ENCODE peak calls at places on chromosomes 16 and 17, in seven cellular contexts. K is neuronal stem cell, V is tibial nerve, D is A549, T is tibial artery, H is small intestine, X is psoas muscle. Q is an unnamed sample. For H3K4me1 and H3K9me3, the result is how much of the 10 kb centered on the place peaks cover.

GRCh38 chr17:82327757-82328140 is 5.8 kb downstream of the SECTM1 start:
- DNase-seq in K (no peak), H (no peak), D (no peak), V (no peak), X (no peak), T (no peak), Q (no peak)

GRCh38 chr16:24852281-24852721 is 6.5 kb downstream of the SLC5A11 start:
- DNase-seq in T (peak), H (no peak), V (no peak), K (no peak), X (no peak), D (no peak), Q (no peak)

GRCh38 chr17:48055531-48056245 is 7.5 kb downstream of the NFE2L1 start:
- DNase-seq in X (no peak), V (no peak), T (no peak), K (no peak), D (no peak), H (no peak), Q (peak)

GRCh38 chr17:81221842-81222619 is 734 bp downstream of the CEP131 start:
- DNase-seq in H (no peak), V (no peak), T (no peak), K (no peak), X (peak), D (no peak), Q (no peak)

GRCh38 chr17:65360961-65361552 is 200.4 kb downstream of the AXIN2 start:
- DNase-seq in K (no peak), V (no peak), H (no peak), D (no peak), T (no peak), X (no peak), Q (no peak)

GRCh38 chr16:8712589-8713361 is 38.4 kb downstream of the ABAT start:
- DNase-seq in D (no peak), H (no peak), K (peak), T (no peak), V (no peak), X (no peak), Q (peak)

GRCh38 chr17:15917439-15918027 is 27.4 kb upstream of the ADORA2B start:
- DNase-seq in T (no peak), X (no peak), K (no peak), V (no peak), H (no peak), D (no peak), Q (no peak)

GRCh38 chr17:76905836-76906235 is 37.6 kb downstream of the MGAT5B start:
- DNase-seq in T (no peak), D (no peak), V (no peak), X (no peak), H (no peak), K (no peak), Q (no peak)

GRCh38 chr17:14409292-14409691 is 108.4 kb downstream of the HS3ST3B1 start:
- DNase-seq in K (no peak), H (no peak), V (no peak), D (no peak), T (no peak), X (no peak), Q (no peak)

GRCh38 chr16:55257971-55258613 is 65.9 kb upstream of the IRX6 start:
- DNase-seq in X (peak), K (peak), T (peak), V (no peak), H (peak), D (no peak), Q (peak)

GRCh38 chr16:46673320-46674013 is 15.5 kb downstream of the VPS35 start:
- DNase-seq in T (no peak), V (no peak), K (peak), H (peak), X (no peak), D (peak), Q (peak)

GRCh38 chr17:9252525-9252924 is 231.2 kb downstream of the NTN1 start:
- DNase-seq in D (no peak), X (no peak), T (no peak), H (no peak), K (no peak), V (no peak), Q (no peak)

GRCh38 chr17:63414222-63414621 is 31.9 kb downstream of the CYB561 start:
- DNase-seq in D (no peak), K (no peak), T (no peak), H (no peak), X (no peak), V (no peak), Q (no peak)

GRCh38 chr16:89172901-89173628 is 1.5 kb downstream of the CDH15 start:
- DNase-seq in V (no peak), K (no peak), X (peak), H (no peak), T (no peak), D (no peak), Q (peak)

GRCh38 chr16:23288209-23288608 is 13.9 kb upstream of the SCNN1B start:
- DNase-seq in D (no peak), T (no peak), X (no peak), K (no peak), V (no peak), H (no peak), Q (no peak)

DNA sequence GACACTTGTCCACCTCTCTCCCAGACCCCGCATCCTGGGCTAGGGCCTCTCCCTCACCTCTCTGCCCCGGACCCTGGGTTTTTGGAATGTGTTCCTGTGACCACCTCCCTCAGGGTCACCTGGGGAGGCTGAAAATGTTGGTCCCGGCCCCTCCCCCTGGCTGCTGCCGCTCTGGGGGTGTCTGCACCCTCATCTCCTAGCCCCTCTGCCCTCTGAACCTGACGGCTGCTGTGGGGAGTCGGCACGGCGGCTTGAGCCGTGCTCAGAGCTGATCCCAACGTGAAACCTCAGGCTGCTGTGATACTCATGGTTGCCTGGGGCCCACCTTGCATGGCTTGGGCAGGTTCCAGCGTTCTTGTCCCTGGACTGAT is 42.8 kb downstream of the ADCY7 start:
- DNase-seq in K (no peak), D (no peak), V (no peak), H (no peak), T (peak), X (no peak), Q (no peak)
- H3K4me1 ChIP-seq in K (under half), D (under half), V (under half), H (under half), T (under half), X (under half), Q (under half)

GRCh38 chr17:27072885-27073284 is 221.0 kb upstream of the WSB1 start:
- DNase-seq in D (no peak), T (no peak), X (no peak), V (no peak), H (no peak), K (no peak), Q (no peak)
- H3K9me3 ChIP-seq in D (under half), T (under half), X (under half), V (under half), H (under half), K (under half), Q (under half)

DNA sequence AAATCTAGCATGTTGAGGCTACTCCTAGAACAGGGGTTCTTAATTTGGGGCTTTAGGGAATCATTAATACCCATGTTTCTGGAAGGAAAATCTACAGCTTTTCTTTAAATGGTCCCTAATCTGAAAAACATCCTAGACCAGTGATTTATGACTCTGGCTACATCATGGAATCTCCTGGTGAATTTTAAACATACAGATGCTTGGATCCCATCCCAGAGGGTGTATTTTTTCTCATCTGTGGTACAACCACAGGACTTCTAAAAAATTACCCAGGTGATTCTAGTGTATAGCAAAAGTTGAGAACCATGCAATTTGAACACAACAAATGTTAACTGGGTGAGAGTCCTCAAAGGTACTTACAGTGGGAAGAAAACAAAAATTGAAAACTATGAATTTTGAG is 41.5 kb downstream of the KANSL1 start:
- DNase-seq in X (no peak), D (no peak), T (no peak), H (no peak), K (no peak), V (no peak), Q (no peak)
- H3K4me1 ChIP-seq in X (half or more), D (half or more), T (under half), H (under half), K (under half), V (half or more), Q (under half)

GRCh38 chr16:3401719-3402397 is 843 bp downstream of the ZNF174 start:
- DNase-seq in T (no peak), D (peak), X (no peak), K (peak), H (no peak), V (no peak), Q (peak)
- H3K9me3 ChIP-seq in T (under half), D (half or more), X (under half), K (under half), H (under half), V (under half), Q (under half)

DNA sequence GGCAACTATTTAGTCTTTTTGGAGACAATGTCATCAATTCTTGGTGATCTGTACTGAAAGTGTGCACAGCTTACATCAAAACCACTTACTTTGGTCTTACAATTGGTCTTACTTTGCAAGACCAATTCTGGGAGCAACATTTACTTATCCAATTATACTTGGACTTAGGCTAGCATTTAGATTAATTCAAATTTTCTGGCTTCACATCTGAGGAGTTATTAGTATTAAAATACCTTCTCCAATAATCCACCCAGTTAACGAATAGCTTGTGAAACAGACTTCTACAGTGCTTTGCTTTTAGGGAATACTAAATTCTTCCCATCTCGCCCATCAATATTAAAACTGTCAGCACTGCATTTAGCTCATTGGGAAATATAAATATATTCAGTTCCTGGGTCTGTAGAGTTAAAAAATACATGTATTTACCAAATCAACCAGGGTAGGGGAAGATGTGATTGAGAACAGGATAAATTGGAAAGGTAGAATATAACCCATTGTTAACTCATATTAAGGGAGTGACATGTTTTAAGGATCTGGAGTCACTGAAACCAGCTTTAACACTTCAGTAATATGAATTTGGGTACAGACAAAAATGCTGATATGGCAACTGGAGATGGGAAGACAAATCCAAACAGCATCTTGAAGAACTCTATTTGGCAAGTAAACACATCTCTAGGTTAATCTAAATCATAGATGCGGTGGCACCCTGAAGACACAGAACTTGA is 9.2 kb upstream of the VEZF1 start:
- DNase-seq in D (no peak), K (no peak), H (no peak), V (no peak), T (no peak), X (no peak), Q (no peak)
- H3K4me1 ChIP-seq in D (half or more), K (under half), H (under half), V (under half), T (under half), X (half or more), Q (under half)

GRCh38 chr17:45035848-45036247 is 15.6 kb downstream of the DCAKD start:
- DNase-seq in V (no peak), D (no peak), X (no peak), K (no peak), T (no peak), H (no peak), Q (no peak)

GRCh38 chr17:45042346-45043120 is 8.9 kb downstream of the DCAKD start:
- DNase-seq in K (no peak), X (no peak), H (no peak), D (no peak), V (no peak), T (no peak), Q (no peak)

GRCh38 chr17:45040459-45040858 is 11.0 kb downstream of the DCAKD start:
- DNase-seq in D (no peak), X (peak), V (no peak), T (no peak), K (peak), H (no peak), Q (no peak)

GRCh38 chr17:45036696-45037095 is 14.7 kb downstream of the DCAKD start:
- DNase-seq in K (no peak), H (peak), X (no peak), D (no peak), T (no peak), V (no peak), Q (no peak)

DNA sequence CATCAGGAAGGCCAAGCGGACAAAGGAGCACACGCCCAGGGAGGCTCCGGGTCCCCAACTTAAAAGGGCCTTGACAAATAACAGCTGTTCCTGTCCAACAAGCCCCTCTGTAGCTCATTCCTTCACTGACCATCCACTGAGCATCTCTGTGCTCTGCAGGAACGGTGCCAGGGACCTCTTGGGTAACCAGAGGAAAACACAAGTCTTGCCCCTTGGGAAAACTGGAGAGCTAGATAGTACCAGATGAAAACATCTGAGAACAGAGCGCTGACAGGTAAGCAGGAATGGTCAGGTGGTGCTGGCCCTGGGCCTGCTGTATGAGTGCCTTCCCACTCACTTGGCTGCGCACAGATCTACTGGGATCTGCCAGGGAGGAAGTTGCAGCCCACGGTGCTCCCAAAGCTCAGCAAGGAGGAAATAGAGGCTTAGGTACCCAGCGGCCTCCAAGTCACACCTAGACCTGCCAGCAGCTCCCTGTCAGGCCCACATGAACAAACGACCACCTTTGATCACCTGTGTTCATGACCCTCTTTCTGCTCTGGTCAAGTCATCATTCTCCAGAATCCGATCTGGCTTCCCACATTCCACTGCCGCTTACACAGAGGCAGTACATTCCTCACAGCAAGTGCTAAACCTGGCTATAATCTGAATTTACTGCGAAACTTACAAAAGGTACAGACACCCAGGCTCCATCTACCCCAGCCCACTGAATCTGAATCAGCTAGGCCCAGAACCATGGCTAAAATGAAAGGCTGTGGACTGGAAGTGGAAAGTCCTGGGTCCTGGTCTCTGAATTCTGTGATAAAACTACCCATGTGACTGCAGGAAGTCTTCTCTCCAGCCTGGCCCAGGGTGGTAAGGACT is 12.4 kb downstream of the DCAKD start:
- DNase-seq in X (no peak), H (no peak), V (peak), D (no peak), T (no peak), K (no peak), Q (peak)
- H3K9me3 ChIP-seq in X (under half), H (under half), V (under half), D (under half), T (under half), K (under half), Q (under half)

Q was measured in SJCRH30.